ENCODE peak calls at places on chromosomes 7 and 10, in ten cellular contexts. B, J, I, P, R, A, T, N, X and K are unnamed samples.

GRCh38 chr10:4656576-4657194 is 169.3 kb upstream of the AKR1E2 start:
- DNase-seq in B (peak), J (peak), I (peak), P (peak), R (peak), A (peak), T (peak), N (peak), X (no peak), K (peak)

GRCh38 chr10:20041931-20042330 is 225.7 kb downstream of the PLXDC2 start:
- DNase-seq in B (no peak), J (no peak), I (no peak), P (no peak), R (no peak), A (no peak), T (no peak), N (no peak), X (no peak), K (no peak)

GRCh38 chr7:37594602-37595001 is 89.0 kb upstream of the GPR141 start:
- DNase-seq in B (no peak), J (no peak), I (no peak), P (no peak), R (no peak), A (no peak), T (no peak), N (no peak), X (no peak), K (no peak)

GRCh38 chr7:16657656-16658279 is 11.8 kb downstream of the BZW2 start:
- DNase-seq in B (peak), J (no peak), I (peak), P (peak), R (peak), A (peak), T (peak), N (peak), X (no peak), K (peak)

GRCh38 chr7:139358541-139359365 is 941 bp upstream of the LUC7L2 start:
- DNase-seq in B (no peak), J (peak), I (no peak), P (peak), R (no peak), A (peak), T (peak), N (peak), X (no peak), K (peak)

GRCh38 chr7:5362466-5362865 is 61.2 kb downstream of the TNRC18 start:
- DNase-seq in B (no peak), J (no peak), I (no peak), P (no peak), R (no peak), A (no peak), T (no peak), N (no peak), X (no peak), K (no peak)

GRCh38 chr10:86345296-86346168 is 21.1 kb downstream of the GRID1 start:
- DNase-seq in B (no peak), J (peak), I (peak), P (no peak), R (no peak), A (peak), T (no peak), N (no peak), X (no peak), K (peak)

GRCh38 chr7:1176891-1177373 is 16.9 kb upstream of the ZFAND2A start:
- DNase-seq in B (peak), J (peak), I (peak), P (peak), R (no peak), A (peak), T (peak), N (peak), X (peak), K (peak)

DNA sequence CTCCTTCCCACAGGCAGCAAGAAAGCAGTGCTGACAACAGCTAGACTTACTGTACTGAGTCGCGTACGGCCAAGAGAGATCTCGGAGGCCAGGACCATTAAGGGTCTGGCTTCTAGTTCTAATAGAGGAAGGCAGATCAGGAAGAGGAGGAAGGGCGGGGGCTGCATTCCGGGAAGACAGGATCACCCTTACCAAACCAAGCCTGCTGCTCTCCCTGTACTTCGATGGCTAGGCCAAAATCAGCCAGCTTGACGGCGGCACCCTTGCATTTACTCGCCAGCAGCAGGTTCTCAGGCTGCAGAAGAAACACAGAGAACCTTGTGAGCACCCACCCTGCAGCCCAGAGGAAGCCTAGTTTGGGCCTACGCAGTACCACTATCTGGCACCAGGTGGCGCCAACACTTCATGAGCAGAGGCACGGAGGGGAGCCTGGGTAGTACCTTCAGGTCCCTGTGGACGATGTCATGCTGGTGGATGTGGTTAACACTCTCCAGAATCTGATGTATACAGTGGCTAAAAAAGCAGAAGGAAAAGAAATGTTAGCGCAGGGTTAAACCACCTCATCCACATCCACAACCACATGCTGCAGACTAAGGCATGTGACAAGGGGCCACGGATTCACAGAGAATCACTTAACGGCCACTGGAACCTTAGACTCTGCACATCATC is 25.4 kb downstream of the CAMK2G start:
- DNase-seq in B (peak), J (peak), I (peak), P (peak), R (peak), A (peak), T (peak), N (peak), X (peak), K (peak)
- H3K27ac ChIP-seq in B (no peak), J (no peak), I (no peak), P (no peak), R (no peak), A (no peak), T (peak), N (no peak), X (no peak), K (no peak)

DNA sequence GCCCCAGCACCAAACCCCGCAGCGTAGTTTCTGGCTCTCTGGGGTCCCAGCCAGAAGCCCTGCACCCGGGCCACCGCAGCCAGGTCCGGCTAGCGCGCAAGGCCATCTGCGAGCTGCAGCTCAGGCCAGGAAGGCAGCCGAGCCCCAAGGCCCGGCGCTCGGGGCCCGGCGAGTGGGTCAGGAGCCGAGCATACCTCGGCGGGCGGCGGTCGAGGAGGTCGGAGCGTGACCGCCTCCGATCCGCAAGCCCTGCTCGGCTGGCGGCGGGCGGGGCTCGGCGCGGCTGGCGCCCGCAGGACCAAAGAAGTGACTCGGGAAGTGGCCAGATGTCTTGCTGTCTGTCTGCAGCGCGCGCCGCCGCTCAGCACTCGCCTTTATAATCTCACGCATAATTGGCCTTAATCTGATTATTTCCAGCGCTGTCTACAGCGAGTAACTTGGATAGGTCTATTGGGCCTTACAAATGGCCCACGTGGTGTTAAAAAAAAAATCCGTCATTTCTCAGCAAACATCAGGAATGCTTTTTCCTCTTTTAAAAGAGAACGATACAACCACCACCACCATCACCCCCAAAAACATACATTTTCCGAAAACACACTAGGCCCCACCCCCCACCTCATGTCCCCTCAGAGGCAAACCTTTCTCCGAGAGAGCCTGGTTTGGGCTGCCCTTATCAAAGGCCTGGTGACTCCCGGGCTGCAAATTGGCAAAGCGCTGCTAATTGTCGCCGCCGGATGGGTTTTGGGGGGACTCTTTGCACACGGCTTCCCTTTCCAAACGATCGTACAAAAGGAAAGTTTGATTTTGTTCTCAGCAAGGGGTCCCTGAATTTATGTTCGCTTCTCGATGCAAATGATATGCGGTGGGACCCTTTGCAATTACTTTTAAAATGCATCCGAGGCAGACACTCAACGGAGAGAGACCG is at the start of gene DRGX:
- DNase-seq in B (no peak), J (no peak), I (peak), P (peak), R (no peak), A (peak), T (peak), N (no peak), X (no peak), K (no peak)
- TF ChIP-seq EZH2 in B (no peak), J (no peak), I (peak), P (peak), R (peak), A (peak), T (peak), N (no peak), X (peak), K (no peak)

DNA sequence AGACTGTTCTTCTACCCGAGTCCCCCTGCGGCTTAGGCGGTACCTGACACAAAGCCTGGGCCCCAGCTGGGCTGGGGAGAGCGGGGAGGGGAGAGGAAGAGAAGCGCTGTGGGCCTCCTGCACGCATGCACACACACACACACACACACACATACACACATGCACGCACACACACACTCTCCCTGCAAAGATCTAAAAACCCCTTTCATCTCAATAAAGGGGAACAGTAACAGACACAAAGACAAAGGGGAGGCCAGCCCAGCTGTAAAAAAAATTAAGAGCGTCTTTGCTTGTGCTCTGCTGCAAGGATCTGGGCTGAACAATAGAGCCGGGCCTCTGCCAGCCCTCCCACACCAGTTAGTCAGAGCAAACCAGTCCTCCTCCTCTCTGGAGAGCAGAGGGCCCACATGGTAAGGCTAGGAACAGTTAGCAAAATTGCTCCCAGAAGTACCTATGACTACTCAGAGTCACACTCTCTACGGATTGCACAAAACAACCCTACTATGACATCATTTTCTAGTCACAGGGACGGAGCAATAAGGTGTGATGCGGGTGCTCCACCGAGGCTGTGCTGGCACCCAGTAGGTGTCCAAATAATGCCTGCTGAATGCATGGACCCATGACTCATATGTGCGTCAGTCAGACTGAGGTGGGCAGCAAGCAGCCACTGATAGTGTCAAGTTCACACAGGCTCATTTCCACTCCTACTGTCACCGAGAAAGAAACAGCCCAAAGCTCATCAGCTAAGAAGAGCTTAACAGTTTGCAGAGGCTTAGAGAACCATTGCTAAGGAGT is 9.2 kb downstream of the ITPRIP start:
- DNase-seq in B (no peak), J (peak), I (peak), P (peak), R (peak), A (peak), T (peak), N (peak), X (no peak), K (peak)
- H3K27ac ChIP-seq in B (peak), J (peak), I (peak), P (peak), R (peak), A (peak), T (peak), N (peak), X (peak), K (peak)

DNA sequence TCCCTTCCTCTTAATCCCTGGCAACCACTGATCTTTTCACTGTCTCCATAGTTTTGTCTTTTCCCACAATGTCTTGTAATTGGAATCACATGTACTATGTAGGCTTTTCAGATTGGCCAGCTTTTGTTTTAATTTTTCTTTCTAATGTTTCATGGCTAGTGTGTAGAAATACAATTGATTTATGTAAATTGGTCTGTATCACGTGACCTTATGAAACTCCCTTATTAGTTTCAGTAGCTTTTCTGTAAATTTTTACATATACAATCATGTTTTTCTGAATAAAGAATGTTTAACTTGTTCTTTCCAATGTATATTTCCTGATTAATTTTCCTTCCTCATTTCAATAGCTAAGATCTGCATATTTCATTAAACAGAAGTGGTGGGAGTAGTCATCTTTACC is 319.3 kb downstream of the MDFIC start:
- DNase-seq in B (no peak), J (no peak), I (no peak), P (no peak), R (no peak), A (no peak), T (no peak), N (no peak), X (no peak), K (no peak)
- TF ChIP-seq EZH2 in B (no peak), J (no peak), I (no peak), P (no peak), R (no peak), A (no peak), T (no peak), N (no peak), X (no peak), K (no peak)

DNA sequence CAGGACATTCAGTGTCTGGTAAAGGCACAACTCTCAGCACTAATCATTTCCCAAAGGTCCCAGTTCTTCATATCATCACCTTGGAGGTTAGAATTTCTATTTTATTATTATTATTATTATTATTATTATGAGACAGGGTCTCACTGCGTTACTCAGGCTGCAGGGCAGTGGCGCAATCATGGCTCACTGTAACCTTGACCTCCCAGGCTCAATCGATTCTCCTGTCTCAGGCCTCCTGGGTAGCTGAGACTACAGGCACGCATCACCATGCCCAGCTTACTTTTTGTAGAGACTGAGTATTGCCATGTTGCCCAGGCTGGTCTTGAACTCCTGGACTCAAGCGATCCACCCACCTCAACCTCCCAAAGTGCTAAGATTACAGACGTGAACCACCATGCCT is 91.8 kb upstream of the DOCK1 start:
- DNase-seq in B (no peak), J (no peak), I (no peak), P (no peak), R (no peak), A (no peak), T (no peak), N (no peak), X (no peak), K (no peak)
- H3K27ac ChIP-seq in B (no peak), J (no peak), I (no peak), P (no peak), R (no peak), A (no peak), T (no peak), N (no peak), X (no peak), K (no peak)

GRCh38 chr7:12728192-12728538 is 40.7 kb downstream of the ARL4A start:
- DNase-seq in B (no peak), J (no peak), I (no peak), P (peak), R (no peak), A (no peak), T (no peak), N (no peak), X (no peak), K (no peak)

GRCh38 chr7:12726908-12727307 is 39.5 kb downstream of the ARL4A start:
- DNase-seq in B (no peak), J (no peak), I (no peak), P (no peak), R (no peak), A (no peak), T (no peak), N (no peak), X (no peak), K (no peak)

GRCh38 chr7:12722720-12723241 is 35.3 kb downstream of the ARL4A start:
- DNase-seq in B (peak), J (no peak), I (no peak), P (no peak), R (peak), A (no peak), T (no peak), N (no peak), X (no peak), K (no peak)

GRCh38 chr7:12727455-12728191 is 40.2 kb downstream of the ARL4A start:
- DNase-seq in B (no peak), J (no peak), I (no peak), P (no peak), R (no peak), A (peak), T (no peak), N (no peak), X (no peak), K (no peak)

DNA sequence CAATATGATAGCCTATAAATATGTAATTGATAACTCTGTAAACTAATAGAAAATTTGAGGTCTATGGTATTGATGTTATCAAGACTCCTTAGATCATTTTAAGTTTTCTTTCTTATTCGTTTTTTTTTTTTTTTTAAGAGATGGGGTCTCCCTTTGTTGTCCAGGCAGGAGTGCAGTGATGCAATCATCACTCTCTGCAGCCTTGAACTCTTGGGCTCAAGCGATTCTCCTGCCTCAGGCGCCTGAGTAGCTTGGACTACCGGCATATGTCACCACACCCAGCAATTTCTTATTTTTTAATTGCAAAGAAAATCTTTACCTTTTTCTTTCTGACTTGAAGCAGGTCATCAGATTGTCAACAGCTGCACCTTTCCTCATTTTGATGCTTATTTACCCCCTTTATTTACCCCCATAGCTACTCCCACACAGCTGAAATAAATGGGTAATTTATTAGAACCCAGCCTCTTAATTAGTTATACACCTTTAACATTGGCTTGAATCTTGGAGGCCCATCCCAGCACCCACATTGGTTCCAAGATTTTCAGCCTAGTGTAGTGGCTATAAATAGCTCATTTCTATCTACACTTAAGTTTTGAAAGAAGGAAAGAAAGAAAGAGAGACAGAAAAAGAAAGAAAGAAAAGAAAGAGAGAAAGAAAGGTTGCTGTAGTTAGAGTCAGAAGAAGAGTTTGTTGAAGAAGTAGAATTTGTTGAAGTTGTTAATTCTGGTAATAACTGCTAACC is 38.3 kb downstream of the ARL4A start:
- DNase-seq in B (no peak), J (no peak), I (no peak), P (no peak), R (no peak), A (no peak), T (no peak), N (no peak), X (no peak), K (no peak)
- TF ChIP-seq EZH2 in B (no peak), J (no peak), I (no peak), P (no peak), R (no peak), A (no peak), T (no peak), N (no peak), X (no peak), K (no peak)

GRCh38 chr10:30984563-30985328 is 46.9 kb downstream of the ZNF438 start:
- DNase-seq in B (no peak), J (no peak), I (no peak), P (no peak), R (peak), A (peak), T (no peak), N (no peak), X (no peak), K (no peak)

GRCh38 chr10:30985552-30985951 is 46.1 kb downstream of the ZNF438 start:
- DNase-seq in B (no peak), J (peak), I (no peak), P (no peak), R (peak), A (peak), T (no peak), N (no peak), X (no peak), K (peak)

GRCh38 chr10:30979956-30980355 is 51.7 kb downstream of the ZNF438 start:
- DNase-seq in B (no peak), J (no peak), I (no peak), P (no peak), R (no peak), A (no peak), T (no peak), N (no peak), X (no peak), K (no peak)

GRCh38 chr10:30977385-30977784 is 54.3 kb downstream of the ZNF438 start:
- DNase-seq in B (no peak), J (no peak), I (no peak), P (no peak), R (no peak), A (no peak), T (no peak), N (no peak), X (no peak), K (no peak)

DNA sequence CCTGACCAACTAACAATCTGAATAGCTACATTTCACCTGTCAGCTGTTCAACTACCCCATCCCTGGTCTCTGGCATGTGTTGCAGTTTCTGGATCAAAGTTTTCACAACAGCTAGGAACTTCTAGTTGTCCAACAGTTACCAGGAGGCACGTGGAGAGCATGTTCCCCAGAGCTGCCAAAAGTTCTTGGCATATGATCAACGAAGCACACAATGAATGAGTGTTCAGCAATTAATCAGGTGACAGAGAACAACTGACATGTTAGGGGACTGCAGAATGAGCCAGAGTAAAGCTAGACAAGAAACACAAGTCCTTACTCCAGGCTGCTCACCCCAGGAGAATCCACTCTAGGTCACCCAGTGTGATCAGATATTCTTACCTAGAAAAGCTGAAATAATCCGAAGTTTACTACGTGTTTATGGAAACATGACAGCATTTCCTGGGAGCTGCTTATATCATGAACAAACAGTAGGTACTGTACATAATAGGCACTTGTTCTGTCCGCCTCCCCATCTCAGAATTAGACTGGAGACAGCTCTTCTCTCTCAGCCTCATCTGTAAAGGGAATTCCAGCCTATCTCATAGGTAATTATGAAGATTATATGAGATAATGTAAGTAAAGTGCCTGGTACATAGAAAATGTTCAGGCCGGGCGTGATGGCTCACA is 50.6 kb downstream of the ZNF438 start:
- DNase-seq in B (no peak), J (no peak), I (no peak), P (peak), R (peak), A (peak), T (no peak), N (no peak), X (no peak), K (no peak)
- H3K27ac ChIP-seq in B (no peak), J (no peak), I (no peak), P (no peak), R (no peak), A (no peak), T (no peak), N (no peak), X (no peak), K (no peak)